ENCODE peak calls at places on chromosomes 4 and X, in five cellular contexts. B, M, O, C and Y are unnamed samples.

GRCh38 chrX:55867254-55867653 is 149.7 kb downstream of the RRAGB start:
- DNase-seq in C (no peak), O (no peak), M (peak), B (no peak), Y (no peak)

GRCh38 chr4:86400216-86400615 is 40.4 kb upstream of the MAPK10 start:
- DNase-seq in C (no peak), O (no peak), M (peak), B (no peak), Y (no peak)

GRCh38 chr4:166502660-166503059 is 629.6 kb downstream of the TLL1 start:
- DNase-seq in B (no peak), O (peak), M (no peak), C (no peak), Y (no peak)

GRCh38 chr4:10205223-10205622 is 88.6 kb upstream of the WDR1 start:
- DNase-seq in B (no peak), O (no peak), M (no peak), C (no peak), Y (no peak)

GRCh38 chrX:131477498-131477897 is 66.4 kb upstream of the OR13H1 start:
- DNase-seq in M (no peak), B (no peak), C (no peak), O (no peak), Y (no peak)

GRCh38 chrX:70444326-70445196 is at the start of gene DLG3:
- DNase-seq in O (peak), M (peak), C (peak), B (no peak), Y (no peak)

GRCh38 chr4:98599617-98600016 is 58.8 kb downstream of the TSPAN5 start:
- DNase-seq in O (no peak), B (no peak), C (no peak), M (no peak), Y (no peak)

GRCh38 chr4:166965562-166965961 is 268.7 kb downstream of the SPOCK3 start:
- DNase-seq in C (no peak), M (no peak), O (no peak), B (no peak), Y (no peak)

GRCh38 chrX:109890910-109891502 is 111.9 kb upstream of the TMEM164 start:
- DNase-seq in C (peak), O (peak), M (peak), B (peak), Y (no peak)

GRCh38 chr4:53997901-53998300 is 66.5 kb downstream of the CHIC2 start:
- DNase-seq in M (no peak), O (no peak), C (no peak), B (peak), Y (no peak)

GRCh38 chr4:53943345-53944085 is 120.9 kb downstream of the CHIC2 start:
- DNase-seq in C (no peak), B (peak), M (peak), O (no peak), Y (peak)

GRCh38 chrX:153411988-153412574 is 809 bp downstream of the ZFP92 start:
- DNase-seq in C (no peak), M (peak), O (no peak), B (no peak), Y (no peak)

GRCh38 chr4:122007016-122007415 is 55.2 kb upstream of the TRPC3 start:
- DNase-seq in O (no peak), C (no peak), B (no peak), M (no peak), Y (no peak)

GRCh38 chr4:136002316-136002715 is 1530.0 kb downstream of the PCDH18 start:
- DNase-seq in M (no peak), C (no peak), B (no peak), O (no peak), Y (no peak)

GRCh38 chr4:30945586-30945985 is 225.4 kb downstream of the PCDH7 start:
- DNase-seq in O (no peak), B (no peak), C (no peak), M (no peak), Y (no peak)

GRCh38 chr4:39032218-39033085 is at the start of gene TMEM156:
- DNase-seq in O (no peak), B (no peak), C (no peak), M (peak), Y (no peak)
- H3K4me3 ChIP-seq in O (no peak), B (no peak), C (no peak), M (no peak), Y (no peak)

DNA sequence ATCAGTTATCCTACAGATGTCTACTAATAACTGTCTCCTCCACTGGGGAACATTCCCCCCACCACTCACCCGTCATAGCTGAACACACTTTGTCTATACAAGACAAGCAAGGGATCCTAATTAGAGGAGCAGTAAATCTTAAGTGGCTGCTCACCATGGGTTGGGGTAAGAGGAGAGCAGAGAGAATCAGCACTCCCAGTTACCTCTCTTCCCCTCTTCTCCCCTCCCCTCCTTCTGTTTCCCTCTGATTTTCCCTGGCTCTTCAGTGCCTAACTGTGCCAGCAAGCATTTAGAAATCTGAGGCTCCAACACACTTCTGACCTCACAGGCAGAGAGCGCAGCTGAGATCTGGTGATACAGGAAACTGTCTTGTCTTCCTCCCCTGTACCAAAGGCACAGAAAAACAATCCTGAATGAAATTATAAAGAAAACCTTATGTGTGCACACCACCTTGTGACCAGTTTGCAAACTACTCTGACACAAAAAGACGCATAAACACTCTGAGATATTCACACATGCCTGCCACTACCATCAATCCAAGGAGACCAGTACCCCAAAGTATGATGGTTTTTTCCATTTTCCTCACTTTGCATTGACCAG is 82.5 kb upstream of the SMIM10 start:
- DNase-seq in C (no peak), B (no peak), M (peak), O (peak), Y (no peak)
- TF ChIP-seq CTCF in C (no peak), B (peak), M (peak), O (no peak), Y (no peak)

DNA sequence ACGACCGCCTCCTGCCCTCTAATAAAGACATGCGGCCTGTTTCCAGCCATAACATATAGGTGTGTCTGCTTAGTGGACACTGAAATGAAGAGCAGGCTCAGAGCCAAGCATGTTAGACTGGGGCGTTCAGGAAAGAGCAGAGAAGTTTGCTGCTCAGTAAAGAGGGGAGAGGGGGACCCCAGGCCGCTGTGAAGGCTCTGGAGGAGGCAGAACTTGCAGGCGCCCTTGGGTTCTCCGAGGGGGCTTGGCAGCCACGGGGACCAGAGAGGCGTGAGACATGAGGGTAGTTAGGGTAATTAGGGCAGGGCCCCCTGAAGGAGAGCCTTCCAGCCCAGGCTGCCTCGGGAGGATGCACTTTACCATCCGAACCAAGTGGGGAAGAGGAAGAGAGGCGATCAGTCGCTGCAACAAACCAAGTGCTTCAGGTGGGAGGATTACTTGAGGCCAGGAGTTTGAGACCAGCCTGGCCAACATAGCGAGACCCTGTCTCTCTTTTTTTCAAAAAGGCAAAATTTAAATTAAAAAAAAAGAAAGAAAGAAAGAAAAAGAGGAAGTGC is 46.6 kb upstream of the CDKN2AIP start:
- DNase-seq in C (no peak), M (no peak), O (no peak), B (no peak), Y (no peak)
- H3K4me3 ChIP-seq in C (peak), M (peak), O (peak), B (peak), Y (no peak)

DNA sequence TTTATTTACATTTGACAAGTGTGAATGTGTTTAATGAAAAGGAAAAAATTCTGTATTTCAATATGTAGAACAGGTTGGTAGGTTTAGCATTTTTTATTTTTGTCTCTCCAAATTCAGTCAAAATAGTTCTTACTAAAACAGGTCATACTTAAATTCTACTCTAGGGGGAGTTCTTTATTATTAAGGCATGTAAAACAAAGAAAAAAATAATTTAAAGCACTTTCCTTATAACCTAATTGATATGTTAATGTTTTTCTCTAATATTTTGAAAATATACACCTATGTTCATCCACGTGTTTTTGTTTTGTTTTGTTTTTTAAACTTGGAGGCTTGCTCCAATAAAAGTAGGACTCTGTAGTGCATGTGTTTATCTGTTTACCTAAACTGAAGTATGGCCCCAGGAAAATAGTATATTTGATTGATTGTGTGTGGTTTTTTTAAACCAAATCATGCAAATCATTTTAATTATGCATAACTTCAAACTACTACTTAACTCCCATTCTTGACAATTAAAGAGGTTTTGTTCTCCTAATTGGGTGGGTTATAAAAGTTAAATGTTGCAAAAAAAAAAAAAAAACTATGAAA is 562.7 kb downstream of the RPA4 start:
- DNase-seq in M (peak), C (no peak), B (no peak), O (no peak), Y (no peak)
- TF ChIP-seq CTCF in M (peak), C (no peak), B (no peak), O (no peak), Y (no peak)

GRCh38 chrX:49230500-49231232 is 2.5 kb downstream of the CACNA1F start:
- DNase-seq in B (no peak), M (no peak), C (no peak), O (peak), Y (no peak)
- H3K4me3 ChIP-seq in B (no peak), M (peak), C (no peak), O (peak), Y (no peak)